ENCODE peak calls at places on chromosomes 1 and 21, in four cellular contexts. W is neuronal stem cell, J is H9, D is PC-3. X is an unnamed sample. For H3K27me3, the result is how much of the 10 kb centered on the place peaks cover.

GRCh38 chr1:17630048-17630830 is 90.7 kb downstream of the ARHGEF10L start:
- DNase-seq in W (no peak), J (no peak), D (no peak), X (no peak)

GRCh38 chr1:34915521-34915920 is 13.9 kb downstream of the DLGAP3 start:
- DNase-seq in W (no peak), J (peak), D (no peak), X (no peak)

GRCh38 chr1:199690520-199690919 is 337.0 kb upstream of the NR5A2 start:
- DNase-seq in W (no peak), J (no peak), D (no peak), X (no peak)

GRCh38 chr1:151860504-151861187 is 7.1 kb upstream of the THEM5 start:
- DNase-seq in W (no peak), J (peak), D (no peak), X (no peak)

GRCh38 chr1:151327903-151328674 is 873 bp upstream of the PI4KB start:
- DNase-seq in W (no peak), J (peak), D (no peak), X (no peak)

GRCh38 chr1:201399352-201400126 is 415 bp upstream of the LAD1 start:
- DNase-seq in W (no peak), J (peak), D (peak), X (no peak)

GRCh38 chr1:227192163-227192562 is 126.1 kb downstream of the CDC42BPA start:
- DNase-seq in W (no peak), J (peak), D (peak), X (peak)

GRCh38 chr21:33940846-33941245 is 25.2 kb upstream of the ATP5PO start:
- DNase-seq in W (no peak), J (no peak), D (no peak), X (no peak)

GRCh38 chr1:32958827-32959226 is 5.8 kb downstream of the RNF19B start:
- DNase-seq in W (no peak), J (no peak), D (no peak), X (no peak)

GRCh38 chr1:79044974-79045650 is 38.6 kb upstream of the ADGRL4 start:
- DNase-seq in W (no peak), J (peak), D (no peak), X (no peak)

GRCh38 chr1:173473599-173474011 is 3.5 kb upstream of the PRDX6 start:
- DNase-seq in W (no peak), J (no peak), D (peak), X (no peak)

GRCh38 chr1:152941037-152941700 is 5.8 kb upstream of the SPRR5 start:
- DNase-seq in W (no peak), J (no peak), D (no peak), X (no peak)

GRCh38 chr1:222370911-222371717 is 176.8 kb downstream of the HHIPL2 start:
- DNase-seq in W (no peak), J (no peak), D (no peak), X (no peak)

GRCh38 chr21:40886006-40886405 is 39.0 kb upstream of the DSCAM start:
- DNase-seq in W (no peak), J (no peak), D (no peak), X (no peak)

GRCh38 chr1:53781654-53782053 is 42.7 kb upstream of the GLIS1 start:
- DNase-seq in W (no peak), J (no peak), D (no peak), X (no peak)

GRCh38 chr1:115717541-115717940 is 51.0 kb downstream of the CASQ2 start:
- DNase-seq in W (no peak), J (peak), D (peak), X (peak)

GRCh38 chr1:98865796-98866195 is 138.9 kb downstream of the PLPPR5 start:
- DNase-seq in W (no peak), J (no peak), D (no peak), X (no peak)

GRCh38 chr1:44985747-44986359 is 542 bp downstream of the EIF2B3 start:
- DNase-seq in W (no peak), J (no peak), D (no peak), X (no peak)

GRCh38 chr1:150560011-150560438 is 10.8 kb downstream of the ADAMTSL4 start:
- DNase-seq in W (peak), J (peak), D (peak), X (peak)

GRCh38 chr1:162367073-162367472 is 9.6 kb downstream of the SPATA46 start:
- DNase-seq in W (no peak), J (no peak), D (no peak), X (no peak)

GRCh38 chr1:70462611-70463010 is 51.5 kb downstream of the CTH start:
- DNase-seq in W (no peak), J (no peak), D (no peak), X (no peak)

GRCh38 chr21:15053531-15053930 is 11.3 kb downstream of the NRIP1 start:
- DNase-seq in W (no peak), J (no peak), D (peak), X (no peak)

GRCh38 chr1:62832276-62832675 is 48.3 kb downstream of the ATG4C start:
- DNase-seq in W (no peak), J (no peak), D (no peak), X (no peak)

GRCh38 chr1:63662056-63662836 is 69.0 kb downstream of the PGM1 start:
- DNase-seq in W (no peak), J (no peak), D (peak), X (no peak)

GRCh38 chr1:35718492-35719336 is at the start of gene C1orf216:
- DNase-seq in W (no peak), J (peak), D (peak), X (peak)

GRCh38 chr1:7510389-7510931 is 260.6 kb upstream of the VAMP3 start:
- DNase-seq in W (no peak), J (no peak), D (no peak), X (no peak)

GRCh38 chr1:227388214-227388613 is 69.9 kb upstream of the CDC42BPA start:
- DNase-seq in W (no peak), J (no peak), D (peak), X (no peak)

GRCh38 chr1:10064416-10065343 is 31.9 kb downstream of the UBE4B start:
- DNase-seq in W (no peak), J (no peak), D (no peak), X (no peak)

GRCh38 chr1:206925116-206925736 is 3.5 kb upstream of the FCMR start:
- DNase-seq in W (no peak), J (peak), D (no peak), X (no peak)

GRCh38 chr1:206926286-206926685 is 4.5 kb upstream of the FCMR start:
- DNase-seq in W (no peak), J (no peak), D (no peak), X (no peak)

GRCh38 chr1:206923961-206924548 is 2.3 kb upstream of the FCMR start:
- DNase-seq in W (no peak), J (no peak), D (no peak), X (no peak)

GRCh38 chr1:206923009-206923960 is 1.5 kb upstream of the FCMR start:
- DNase-seq in W (no peak), J (no peak), D (no peak), X (peak)

GRCh38 chr1:206924549-206925115 is 2.9 kb upstream of the FCMR start:
- DNase-seq in W (no peak), J (no peak), D (no peak), X (no peak)
- H3K9ac ChIP-seq in W (peak), J (no peak), D (no peak), X (no peak)

GRCh38 chr1:59318271-59318865 is 21.5 kb downstream of the FGGY start:
- DNase-seq in W (no peak), J (no peak), D (no peak), X (no peak)
- H3K27me3 ChIP-seq in W (under half), J (under half), D (under half), X (under half)

GRCh38 chr1:30817083-30817450 is 59.5 kb upstream of the LAPTM5 start:
- DNase-seq in W (no peak), J (no peak), D (no peak), X (no peak)
- H3K9ac ChIP-seq in W (no peak), J (no peak), D (no peak), X (no peak)

GRCh38 chr1:1598720-1599029 is 1.3 kb downstream of the FNDC10 start:
- DNase-seq in W (no peak), J (no peak), D (no peak), X (no peak)

GRCh38 chr1:1594602-1594981 is 5.3 kb downstream of the FNDC10 start:
- DNase-seq in W (no peak), J (no peak), D (no peak), X (no peak)

GRCh38 chr1:1598051-1598719 is 1.8 kb downstream of the FNDC10 start:
- DNase-seq in W (no peak), J (no peak), D (no peak), X (no peak)

GRCh38 chr1:1597275-1597930 is 2.5 kb downstream of the FNDC10 start:
- DNase-seq in W (no peak), J (peak), D (peak), X (no peak)

DNA sequence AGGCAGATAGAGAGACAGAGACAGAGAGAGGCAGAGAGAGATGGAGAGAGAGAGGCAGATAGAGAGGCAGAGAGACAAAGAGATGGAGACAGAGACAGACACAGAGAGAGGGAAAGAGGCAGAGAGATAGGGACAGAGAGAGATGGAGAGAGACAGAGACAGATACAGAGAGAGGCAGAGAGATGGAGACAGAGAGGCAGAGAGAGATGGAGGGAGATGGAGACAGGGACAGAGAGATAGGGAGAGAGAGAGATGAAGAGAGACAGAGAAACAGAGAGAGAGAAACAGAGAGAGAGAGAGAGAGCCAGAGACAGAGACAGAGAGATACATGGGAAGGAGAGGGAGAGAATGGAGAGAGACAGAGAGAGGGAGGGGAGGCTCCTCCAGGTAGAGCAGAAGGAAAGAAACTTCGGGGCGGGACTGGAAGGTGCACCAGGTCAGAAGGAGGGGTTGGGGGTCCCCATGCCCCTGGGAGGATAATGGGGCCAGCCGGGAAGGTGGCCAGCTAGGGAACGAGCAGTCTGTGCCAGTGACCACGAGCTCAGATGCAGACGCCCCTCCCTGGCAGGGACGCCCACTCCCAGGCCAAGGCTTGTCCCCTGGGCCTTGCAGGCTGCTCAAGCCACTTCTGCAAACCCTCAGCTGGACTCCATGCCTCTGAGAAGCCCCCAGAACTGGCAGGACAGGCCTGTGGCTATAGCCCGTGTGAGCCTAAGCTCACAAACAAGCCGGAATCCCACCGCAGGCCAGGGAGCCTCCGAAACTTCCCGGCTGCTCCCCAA is 3.3 kb downstream of the FNDC10 start:
- DNase-seq in W (no peak), J (no peak), D (no peak), X (no peak)
- H3K27me3 ChIP-seq in W (under half), J (under half), D (under half), X (half or more)

DNA sequence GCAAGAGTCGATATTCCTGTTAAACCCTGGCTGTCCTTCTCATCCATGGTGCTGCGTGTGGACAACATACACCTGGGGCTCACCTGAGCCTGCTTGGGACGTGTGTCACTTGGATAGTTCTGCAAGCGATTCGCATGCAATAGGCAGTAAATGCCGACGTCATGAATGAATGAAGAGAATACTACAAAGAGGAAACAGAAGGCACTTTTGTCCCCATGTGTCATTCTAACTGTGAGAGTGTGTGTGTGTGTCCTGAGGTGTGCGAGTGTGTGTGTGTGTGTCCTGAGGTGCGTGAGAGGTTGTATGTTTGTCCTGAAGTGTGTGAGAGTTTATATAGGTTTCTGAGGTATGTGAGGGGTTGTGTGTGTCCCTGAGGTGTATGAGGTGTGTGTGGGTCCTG is 647 bp upstream of the TCP10L start:
- DNase-seq in W (no peak), J (no peak), D (no peak), X (no peak)
- H3K9ac ChIP-seq in W (no peak), J (no peak), D (no peak), X (no peak)

GRCh38 chr1:23369335-23370013 is at the start of gene ZNF436:
- DNase-seq in W (no peak), J (no peak), D (peak), X (peak)
- H3K27me3 ChIP-seq in W (under half), J (half or more), D (under half), X (under half)

GRCh38 chr1:25918615-25919014 is 12.4 kb upstream of the STMN1 start:
- DNase-seq in W (no peak), J (peak), D (no peak), X (no peak)

GRCh38 chr1:25924454-25924853 is 18.2 kb upstream of the STMN1 start:
- DNase-seq in W (no peak), J (no peak), D (no peak), X (no peak)

GRCh38 chr1:25917996-25918395 is 11.8 kb upstream of the STMN1 start:
- DNase-seq in W (no peak), J (no peak), D (no peak), X (no peak)

GRCh38 chr1:25922633-25923567 is 16.7 kb upstream of the STMN1 start:
- DNase-seq in W (peak), J (peak), D (peak), X (no peak)

GRCh38 chr1:25922064-25922632 is 15.9 kb upstream of the STMN1 start:
- DNase-seq in W (no peak), J (no peak), D (no peak), X (no peak)
- H3K9ac ChIP-seq in W (no peak), J (peak), D (no peak), X (no peak)